ENCODE peak calls at places on chromosomes 2 and 18, in ten cellular contexts. N is fibroblast of mammary gland, V is astrocyte of the spinal cord, O is Peyer's patch, G is A549, K is IMR-90, J is left lung, C is gastrocnemius medialis, R is left ventricle myocardium inferior, D is ascending aorta. A is an unnamed sample.

GRCh38 chr2:66851449-66851872 is 416.5 kb downstream of the MEIS1 start:
- DNase-seq in D (no peak), J (no peak), R (no peak), N (peak), V (peak), O (no peak), G (no peak), C (no peak), K (peak), A (peak)

GRCh38 chr2:32865399-32866068 is 81.2 kb upstream of the LTBP1 start:
- DNase-seq in R (no peak), K (peak), D (no peak), V (peak), J (no peak), C (no peak), O (no peak), N (peak), G (no peak), A (peak)

GRCh38 chr2:101823347-101823791 is 125.9 kb downstream of the MAP4K4 start:
- DNase-seq in R (no peak), O (peak), G (no peak), N (peak), D (peak), C (peak), K (peak), J (no peak), V (peak), A (peak)

GRCh38 chr2:135875491-135876065 is 665 bp downstream of the MCM6 start:
- DNase-seq in G (peak), O (peak), V (peak), R (peak), N (peak), K (peak), J (peak), D (peak), C (peak), A (peak)

GRCh38 chr2:64374686-64375085 is 79.3 kb upstream of the LGALSL start:
- DNase-seq in V (no peak), C (peak), G (no peak), R (peak), O (no peak), K (no peak), J (no peak), D (peak), N (peak), A (no peak)

GRCh38 chr18:31683968-31684278 is 458 bp downstream of the B4GALT6 start:
- DNase-seq in N (no peak), O (no peak), G (no peak), R (no peak), V (peak), D (no peak), K (no peak), C (no peak), J (no peak), A (no peak)

GRCh38 chr18:28476302-28476701 is 299.4 kb upstream of the CDH2 start:
- DNase-seq in D (no peak), N (no peak), C (no peak), O (no peak), R (no peak), G (no peak), J (no peak), K (no peak), V (no peak), A (no peak)

GRCh38 chr2:178084273-178084672 is 11.7 kb upstream of the PDE11A start:
- DNase-seq in K (no peak), J (no peak), D (no peak), R (no peak), G (no peak), O (no peak), N (peak), V (no peak), C (no peak), A (no peak)

GRCh38 chr2:191206613-191207471 is 38.4 kb upstream of the MYO1B start:
- DNase-seq in R (no peak), D (no peak), K (peak), G (no peak), N (no peak), J (no peak), C (no peak), V (no peak), O (no peak), A (no peak)

GRCh38 chr2:214203199-214203598 is 207.7 kb upstream of the VWC2L start:
- DNase-seq in D (no peak), C (no peak), J (no peak), N (peak), V (peak), O (no peak), R (no peak), G (no peak), K (peak), A (no peak)

GRCh38 chr18:74476154-74476553 is 19.0 kb upstream of the DIPK1C start:
- DNase-seq in G (peak), R (peak), O (no peak), K (peak), C (no peak), J (no peak), N (peak), V (no peak), D (no peak), A (peak)

GRCh38 chr2:37167636-37168182 is 10.9 kb upstream of the EIF2AK2 start:
- DNase-seq in O (no peak), G (peak), J (no peak), C (no peak), V (no peak), K (no peak), R (no peak), N (peak), D (no peak), A (no peak)

GRCh38 chr2:219772103-219772502 is 144.7 kb downstream of the SLC4A3 start:
- DNase-seq in D (no peak), V (no peak), G (no peak), C (no peak), O (no peak), N (no peak), R (no peak), K (no peak), J (no peak), A (no peak)

GRCh38 chr2:236507393-236508085 is 62.1 kb upstream of the ACKR3 start:
- DNase-seq in C (no peak), J (peak), R (peak), O (peak), N (no peak), K (no peak), D (no peak), G (no peak), V (peak), A (no peak)

GRCh38 chr18:56289381-56289780 is 349.0 kb downstream of the TXNL1 start:
- DNase-seq in K (no peak), V (no peak), O (no peak), J (no peak), G (no peak), D (no peak), C (no peak), N (no peak), R (no peak), A (no peak)

GRCh38 chr2:28427741-28428412 is 35.2 kb downstream of the FOSL2 start:
- DNase-seq in O (no peak), K (no peak), R (no peak), G (no peak), D (no peak), C (peak), J (no peak), N (no peak), V (no peak), A (no peak)

GRCh38 chr2:63040586-63040985 is 10.0 kb upstream of the OTX1 start:
- DNase-seq in K (no peak), D (no peak), N (no peak), V (no peak), C (no peak), J (no peak), R (no peak), G (no peak), O (no peak), A (no peak)

GRCh38 chr2:46674451-46674850 is 195.1 kb downstream of the TMEM247 start:
- DNase-seq in V (no peak), J (no peak), D (no peak), C (no peak), R (no peak), G (no peak), K (peak), O (no peak), N (peak), A (peak)

GRCh38 chr18:72868666-72869661 is 1.2 kb upstream of the NETO1 start:
- DNase-seq in O (no peak), G (no peak), D (no peak), J (peak), R (no peak), V (peak), C (no peak), N (no peak), K (no peak), A (no peak)

GRCh38 chr2:8515864-8516533 is 165.9 kb upstream of the ID2 start:
- DNase-seq in G (no peak), D (no peak), K (no peak), O (no peak), N (no peak), R (no peak), J (no peak), C (no peak), V (no peak), A (no peak)

GRCh38 chr18:30280861-30281470 is 761.6 kb downstream of the DSC3 start:
- DNase-seq in O (no peak), N (peak), D (no peak), K (peak), C (no peak), G (no peak), V (peak), R (no peak), J (no peak), A (peak)

GRCh38 chr2:12982149-12982584 is 265.4 kb downstream of the TRIB2 start:
- DNase-seq in C (no peak), O (no peak), D (no peak), R (no peak), V (peak), K (peak), N (peak), G (no peak), J (no peak), A (no peak)

GRCh38 chr2:240403358-240404104 is 31.9 kb upstream of the GPC1 start:
- DNase-seq in N (no peak), O (no peak), K (no peak), V (no peak), G (no peak), C (peak), R (no peak), D (peak), J (peak), A (peak)

GRCh38 chr2:69915050-69915945 is at the start of gene MXD1:
- DNase-seq in O (peak), V (no peak), K (no peak), D (no peak), N (no peak), R (peak), G (no peak), C (peak), J (no peak), A (no peak)

GRCh38 chr2:69916151-69916550 is 1.2 kb downstream of the MXD1 start:
- DNase-seq in J (no peak), O (no peak), K (peak), C (no peak), V (no peak), G (no peak), N (no peak), R (no peak), D (no peak), A (no peak)

GRCh38 chr2:69918391-69918790 is 3.5 kb downstream of the MXD1 start:
- DNase-seq in R (no peak), N (no peak), C (no peak), V (no peak), K (no peak), G (no peak), D (no peak), J (no peak), O (no peak), A (no peak)

GRCh38 chr2:69914235-69915049 is 467 bp upstream of the MXD1 start:
- DNase-seq in G (peak), R (peak), O (peak), J (peak), C (peak), N (peak), D (peak), K (peak), V (peak), A (peak)

DNA sequence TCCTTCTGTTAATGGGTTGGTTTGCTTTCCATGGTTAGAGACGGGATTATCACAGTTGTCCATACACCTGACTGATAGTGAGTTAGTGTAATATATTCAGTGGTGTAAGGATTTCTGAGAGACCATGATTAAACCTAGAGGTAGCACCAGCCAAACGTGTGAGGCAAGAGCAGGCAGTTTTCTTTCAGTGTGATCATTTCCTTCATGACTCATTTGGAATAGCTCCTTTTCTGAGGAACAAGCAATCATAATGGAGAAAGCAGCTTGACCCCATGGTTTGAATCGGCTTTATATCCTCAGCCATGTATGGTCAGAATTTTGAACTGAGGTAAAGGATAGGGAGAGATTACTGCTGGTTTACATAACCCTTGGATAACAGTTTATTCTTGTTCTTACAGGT is 2.9 kb downstream of the MXD1 start:
- DNase-seq in J (no peak), K (peak), R (no peak), D (peak), C (peak), N (peak), O (no peak), G (no peak), V (peak), A (peak)
- H3K4me3 ChIP-seq in J (peak), K (no peak), R (no peak), D (no peak), C (peak), N (no peak), O (peak), G (no peak), V (no peak), A (no peak)

DNA sequence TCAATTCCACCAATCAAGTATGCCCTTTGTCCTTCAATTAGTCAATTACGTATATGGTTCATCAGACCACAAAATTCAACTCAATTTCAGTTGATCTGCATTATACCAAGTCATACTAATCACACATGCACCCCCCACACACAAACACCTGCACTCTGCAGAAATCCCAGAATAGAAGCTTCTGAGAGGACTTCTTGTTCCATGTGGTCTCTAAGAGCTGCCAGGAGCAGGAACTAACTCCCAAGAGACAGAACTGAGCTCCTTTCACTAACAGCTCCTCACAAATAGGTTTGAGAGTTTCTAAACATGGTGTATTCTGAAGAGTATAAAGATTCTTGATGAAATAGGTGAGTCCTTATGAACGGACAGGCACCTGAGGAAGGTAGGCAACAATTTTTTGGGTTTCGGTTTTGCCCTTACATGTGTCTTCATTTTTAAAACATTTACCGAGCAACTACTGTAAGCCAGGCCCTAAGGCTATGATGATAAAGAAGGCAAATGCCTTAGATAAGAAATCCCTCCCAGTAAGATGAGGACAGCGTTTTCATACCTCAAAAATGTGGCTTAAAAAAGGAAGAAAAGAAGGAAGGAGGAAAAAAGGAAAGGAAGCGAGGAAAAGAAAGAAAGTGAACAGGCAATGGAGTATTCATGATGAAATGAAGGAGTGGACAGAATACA is 183.1 kb downstream of the PID1 start:
- DNase-seq in G (no peak), R (no peak), O (no peak), J (no peak), V (no peak), K (no peak), C (peak), N (no peak), D (no peak), A (no peak)
- TF ChIP-seq CTCF in G (no peak), R (no peak), O (no peak), J (no peak), V (no peak), K (no peak), C (no peak), N (no peak), D (no peak), A (no peak)

DNA sequence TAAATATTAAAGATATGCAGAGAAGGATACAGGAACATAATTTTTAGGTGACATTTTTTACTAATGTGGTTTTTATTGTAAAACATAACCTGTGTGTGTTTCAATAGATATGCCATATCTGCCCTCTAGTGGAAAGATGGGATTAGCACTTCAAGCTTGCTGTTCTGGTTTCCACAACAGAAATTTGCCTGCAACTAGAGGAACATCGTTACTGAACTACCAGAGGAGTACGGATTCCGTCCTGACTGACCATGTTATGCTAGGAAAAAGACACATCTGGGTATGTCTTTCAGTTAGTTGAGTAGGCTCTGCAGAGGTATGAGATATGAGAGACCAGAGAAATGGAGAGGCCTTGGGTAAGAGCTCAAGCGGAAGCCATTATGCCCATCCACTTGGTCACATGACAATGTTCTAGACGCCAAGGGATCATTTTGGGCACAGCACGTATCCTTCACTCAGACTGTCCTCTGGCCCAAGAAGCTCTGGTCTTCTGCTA is 104.9 kb downstream of the MBD2 start:
- DNase-seq in N (peak), O (no peak), D (no peak), K (peak), J (no peak), V (peak), R (no peak), G (peak), C (no peak), A (peak)
- H3K4me3 ChIP-seq in N (peak), O (no peak), D (no peak), K (no peak), J (no peak), V (no peak), R (peak), G (no peak), C (no peak), A (peak)

DNA sequence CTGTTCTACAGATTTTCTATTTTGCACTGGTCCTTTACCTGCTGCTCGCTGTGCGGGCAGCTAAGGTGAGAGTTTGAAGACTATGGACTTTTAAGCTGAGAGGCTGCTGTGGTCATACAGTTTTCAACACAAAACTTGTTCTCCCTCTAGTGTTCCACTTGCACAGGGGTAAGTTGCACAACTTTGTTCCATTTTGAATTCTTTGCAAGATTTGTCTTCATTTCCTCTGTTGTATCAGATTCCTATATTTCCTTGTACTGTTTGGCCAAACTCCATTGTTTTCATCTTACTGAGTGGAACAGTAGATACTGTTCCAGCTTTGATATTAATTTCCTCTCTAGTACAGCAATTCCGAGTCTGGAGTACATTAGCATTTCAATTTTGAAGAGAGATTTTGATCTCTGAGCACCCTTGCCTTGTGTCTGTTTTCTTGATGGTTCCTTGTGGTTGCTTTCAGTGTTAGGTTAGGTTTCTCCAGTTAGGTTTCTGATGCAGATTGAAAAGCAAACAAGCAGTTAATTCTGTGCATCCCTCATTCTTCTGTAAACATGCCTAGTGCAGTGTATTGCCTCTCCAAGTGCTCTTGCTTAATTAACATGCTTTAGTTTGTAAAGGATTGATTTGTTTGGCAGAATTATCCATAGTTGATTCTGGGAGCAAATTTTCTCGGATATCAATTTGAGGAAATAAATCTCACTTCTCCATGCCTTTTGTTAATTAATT is 188.8 kb downstream of the PTPRM start:
- DNase-seq in R (no peak), V (no peak), G (no peak), K (peak), J (no peak), N (peak), O (no peak), C (no peak), D (no peak), A (peak)
- TF ChIP-seq CTCF in R (peak), V (peak), G (no peak), K (no peak), J (peak), N (peak), O (no peak), C (peak), D (no peak), A (peak)

DNA sequence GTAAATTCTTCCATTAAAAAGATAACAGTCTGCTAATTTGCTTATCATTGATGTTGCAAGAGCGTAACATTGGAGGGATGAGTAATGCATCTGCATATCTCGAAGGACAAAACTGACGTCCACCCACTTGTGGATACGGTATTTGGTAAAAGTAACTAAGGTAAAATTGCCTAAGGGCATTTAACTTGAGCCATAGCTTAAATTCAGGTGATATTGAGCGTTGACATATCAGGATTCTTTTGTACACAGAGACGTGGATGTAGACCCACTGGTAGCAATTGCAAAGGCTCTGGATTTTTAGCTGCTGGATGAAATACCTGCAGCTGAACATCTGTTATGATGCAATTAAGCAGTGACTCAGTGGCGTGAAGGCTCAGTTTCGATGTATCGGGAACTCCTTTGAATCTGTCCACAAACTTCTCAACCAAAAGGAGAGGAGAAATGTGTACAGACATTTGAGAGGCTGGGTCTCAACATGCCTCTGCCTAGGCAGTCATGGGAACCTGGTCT is 119.3 kb downstream of the SPTBN1 start:
- DNase-seq in N (peak), C (no peak), O (no peak), G (no peak), D (no peak), V (peak), R (no peak), J (no peak), K (peak), A (peak)
- H3K4me3 ChIP-seq in N (no peak), C (no peak), O (no peak), G (no peak), D (no peak), V (no peak), R (no peak), J (no peak), K (no peak), A (no peak)

GRCh38 chr2:238133499-238134392 is 4.7 kb upstream of the KLHL30 start:
- DNase-seq in V (no peak), J (peak), R (peak), C (peak), N (no peak), O (no peak), D (no peak), K (no peak), G (peak), A (no peak)
- TF ChIP-seq CTCF in V (no peak), J (no peak), R (no peak), C (no peak), N (no peak), O (no peak), D (no peak), K (no peak), G (no peak), A (no peak)

A was measured in fibroblast of villous mesenchyme.